ENCODE peak calls at places on chromosomes 11 and 22, in eight cellular contexts. L, S, V, E, F, Q, C and P are unnamed samples.

GRCh38 chr11:83818349-83818748 is 532.2 kb upstream of the CCDC90B start:
- DNase-seq in L (peak; percentile 9), S (no peak), V (no peak), E (no peak), F (no peak), Q (no peak), C (no peak), P (no peak)

GRCh38 chr11:36123353-36124220 is 165.6 kb downstream of the COMMD9 start:
- DNase-seq in L (no peak), S (no peak), V (no peak), E (no peak), F (no peak), Q (no peak), C (no peak), P (no peak)

GRCh38 chr11:110818032-110818687 is 105.9 kb upstream of the ARHGAP20 start:
- DNase-seq in L (no peak), S (no peak), V (no peak), E (no peak), F (peak; percentile 39), Q (no peak), C (no peak), P (no peak)

GRCh38 chr11:133263332-133263731 is 269.0 kb downstream of the OPCML start:
- DNase-seq in L (no peak), S (no peak), V (no peak), E (no peak), F (no peak), Q (no peak), C (no peak), P (no peak)

GRCh38 chr11:126646701-126647209 is 291.3 kb downstream of the ST3GAL4 start:
- DNase-seq in L (no peak), S (no peak), V (peak; percentile 67), E (no peak), F (no peak), Q (no peak), C (no peak), P (no peak)

GRCh38 chr22:43299736-43300135 is 43.4 kb downstream of the SCUBE1 start:
- DNase-seq in L (no peak), S (no peak), V (no peak), E (no peak), F (no peak), Q (no peak), C (no peak), P (no peak)

GRCh38 chr11:12761029-12761428 is 86.8 kb downstream of the TEAD1 start:
- DNase-seq in L (no peak), S (no peak), V (no peak), E (no peak), F (peak; percentile 62), Q (no peak), C (no peak), P (no peak)

GRCh38 chr11:68942090-68942620 is 38.5 kb downstream of the IGHMBP2 start:
- DNase-seq in L (no peak), S (no peak), V (no peak), E (no peak), F (no peak), Q (no peak), C (no peak), P (no peak)

GRCh38 chr11:19846654-19847330 is 134.2 kb downstream of the NAV2 start:
- DNase-seq in L (no peak), S (no peak), V (no peak), E (no peak), F (peak; percentile 57), Q (no peak), C (no peak), P (no peak)

GRCh38 chr22:48866906-48867597 is 960.6 kb downstream of the BRD1 start:
- DNase-seq in L (no peak), S (no peak), V (no peak), E (no peak), F (no peak), Q (no peak), C (no peak), P (no peak)

GRCh38 chr11:88179141-88179540 is 3.9 kb upstream of the RAB38 start:
- DNase-seq in L (no peak), S (no peak), V (no peak), E (no peak), F (no peak), Q (no peak), C (no peak), P (no peak)